ENCODE peak calls at places on chromosome 4, in eight cellular contexts. R is GM13976, U is tibial nerve, W is astrocyte of the spinal cord, G is RWPE1, P is natural killer cell, Q is breast epithelium, T is left lung. B is an unnamed sample.

GRCh38 chr4:156146581-156146980 is 192.9 kb upstream of the CTSO start:
- DNase-seq in R (no peak), U (no peak), W (peak), G (no peak), P (no peak), Q (no peak), T (no peak), B (no peak)

GRCh38 chr4:89256203-89256800 is 51.3 kb downstream of the GPRIN3 start:
- DNase-seq in R (no peak), U (no peak), W (no peak), G (no peak), P (no peak), Q (no peak), T (no peak), B (no peak)

GRCh38 chr4:150385606-150386005 is 196.3 kb upstream of the MAB21L2 start:
- DNase-seq in R (no peak), U (peak), W (peak), G (peak), P (no peak), Q (no peak), T (no peak), B (no peak)

GRCh38 chr4:85761803-85762202 is 286.9 kb downstream of the ARHGAP24 start:
- DNase-seq in R (no peak), U (peak), W (peak), G (no peak), P (no peak), Q (no peak), T (peak), B (no peak)

GRCh38 chr4:15765910-15766703 is 12.0 kb upstream of the CD38 start:
- DNase-seq in R (no peak), U (no peak), W (no peak), G (no peak), P (peak), Q (no peak), T (no peak), B (no peak)

GRCh38 chr4:38424171-38424871 is 239.7 kb upstream of the KLF3 start:
- DNase-seq in R (no peak), U (no peak), W (no peak), G (no peak), P (no peak), Q (no peak), T (no peak), B (no peak)

GRCh38 chr4:57465321-57466056 is 355.3 kb upstream of the IGFBP7 start:
- DNase-seq in R (no peak), U (no peak), W (no peak), G (no peak), P (no peak), Q (no peak), T (no peak), B (no peak)

GRCh38 chr4:38174811-38175210 is 214.6 kb downstream of the PTTG2 start:
- DNase-seq in R (no peak), U (no peak), W (peak), G (no peak), P (no peak), Q (no peak), T (no peak), B (no peak)

GRCh38 chr4:26248647-26249046 is 72.2 kb upstream of the RBPJ start:
- DNase-seq in R (no peak), U (peak), W (peak), G (no peak), P (no peak), Q (no peak), T (no peak), B (no peak)

GRCh38 chr4:118797558-118798142 is 38.3 kb downstream of the SEC24D start:
- DNase-seq in R (no peak), U (no peak), W (peak), G (no peak), P (no peak), Q (no peak), T (no peak), B (no peak)

GRCh38 chr4:99722662-99723061 is 65.0 kb upstream of the C4orf54 start:
- DNase-seq in R (no peak), U (no peak), W (no peak), G (no peak), P (no peak), Q (no peak), T (no peak), B (no peak)

GRCh38 chr4:142645478-142646108 is 200.5 kb downstream of the INPP4B start:
- DNase-seq in R (no peak), U (no peak), W (no peak), G (no peak), P (no peak), Q (no peak), T (no peak), B (no peak)

GRCh38 chr4:33470805-33471204 is 2750.6 kb downstream of the PCDH7 start:
- DNase-seq in R (no peak), U (no peak), W (no peak), G (no peak), P (no peak), Q (no peak), T (no peak), B (no peak)

GRCh38 chr4:134544303-134544761 is 342.7 kb upstream of the PABPC4L start:
- DNase-seq in R (no peak), U (no peak), W (peak), G (no peak), P (no peak), Q (no peak), T (no peak), B (no peak)

GRCh38 chr4:8325284-8325973 is 55.9 kb downstream of the HTRA3 start:
- DNase-seq in R (no peak), U (no peak), W (no peak), G (no peak), P (no peak), Q (peak), T (peak), B (peak)

GRCh38 chr4:17189322-17189721 is 290.9 kb upstream of the LDB2 start:
- DNase-seq in R (no peak), U (peak), W (peak), G (no peak), P (no peak), Q (no peak), T (no peak), B (no peak)

GRCh38 chr4:56247646-56248045 is 139.6 kb downstream of the AASDH start:
- DNase-seq in R (no peak), U (no peak), W (no peak), G (no peak), P (no peak), Q (no peak), T (no peak), B (no peak)

GRCh38 chr4:119873794-119874325 is 192.8 kb downstream of the MAD2L1 start:
- DNase-seq in R (no peak), U (no peak), W (no peak), G (no peak), P (no peak), Q (no peak), T (no peak), B (no peak)

GRCh38 chr4:34362654-34363053 is 1881.7 kb downstream of the ARAP2 start:
- DNase-seq in R (no peak), U (no peak), W (no peak), G (no peak), P (no peak), Q (no peak), T (no peak), B (no peak)

GRCh38 chr4:73648478-73648877 is 28.2 kb upstream of the RASSF6 start:
- DNase-seq in R (no peak), U (no peak), W (no peak), G (no peak), P (no peak), Q (no peak), T (no peak), B (no peak)

GRCh38 chr4:185472063-185472542 is 570 bp upstream of the CCDC110 start:
- DNase-seq in R (no peak), U (no peak), W (peak), G (no peak), P (no peak), Q (no peak), T (no peak), B (no peak)

GRCh38 chr4:176048631-176049030 is 17.0 kb upstream of the WDR17 start:
- DNase-seq in R (no peak), U (no peak), W (no peak), G (no peak), P (no peak), Q (no peak), T (no peak), B (no peak)

GRCh38 chr4:168551945-168552695 is 55.3 kb downstream of the PALLD start:
- DNase-seq in R (no peak), U (no peak), W (no peak), G (no peak), P (no peak), Q (no peak), T (no peak), B (no peak)

GRCh38 chr4:60805500-60806313 is 394.4 kb upstream of the ADGRL3 start:
- DNase-seq in R (peak), U (no peak), W (peak), G (peak), P (no peak), Q (no peak), T (no peak), B (no peak)

GRCh38 chr4:121541696-121542095 is 155.1 kb downstream of the ANXA5 start:
- DNase-seq in R (no peak), U (no peak), W (no peak), G (no peak), P (no peak), Q (no peak), T (no peak), B (no peak)

GRCh38 chr4:172957216-172957615 is 211.4 kb upstream of the GALNT7 start:
- DNase-seq in R (no peak), U (no peak), W (no peak), G (no peak), P (no peak), Q (no peak), T (no peak), B (no peak)

GRCh38 chr4:111954546-111954945 is 190.7 kb upstream of the FAM241A start:
- DNase-seq in R (no peak), U (no peak), W (no peak), G (no peak), P (no peak), Q (no peak), T (no peak), B (no peak)

GRCh38 chr4:2931765-2932560 is 31.2 kb downstream of the NOP14 start:
- DNase-seq in R (peak), U (no peak), W (no peak), G (no peak), P (no peak), Q (peak), T (peak), B (peak)

GRCh38 chr4:2929469-2929868 is 33.7 kb downstream of the NOP14 start:
- DNase-seq in R (no peak), U (no peak), W (no peak), G (no peak), P (no peak), Q (peak), T (peak), B (no peak)

GRCh38 chr4:2930135-2930805 is 32.9 kb downstream of the NOP14 start:
- DNase-seq in R (no peak), U (no peak), W (no peak), G (no peak), P (no peak), Q (peak), T (peak), B (no peak)

GRCh38 chr4:2932561-2932950 is 30.6 kb downstream of the NOP14 start:
- DNase-seq in R (no peak), U (no peak), W (no peak), G (no peak), P (no peak), Q (peak), T (peak), B (no peak)

DNA sequence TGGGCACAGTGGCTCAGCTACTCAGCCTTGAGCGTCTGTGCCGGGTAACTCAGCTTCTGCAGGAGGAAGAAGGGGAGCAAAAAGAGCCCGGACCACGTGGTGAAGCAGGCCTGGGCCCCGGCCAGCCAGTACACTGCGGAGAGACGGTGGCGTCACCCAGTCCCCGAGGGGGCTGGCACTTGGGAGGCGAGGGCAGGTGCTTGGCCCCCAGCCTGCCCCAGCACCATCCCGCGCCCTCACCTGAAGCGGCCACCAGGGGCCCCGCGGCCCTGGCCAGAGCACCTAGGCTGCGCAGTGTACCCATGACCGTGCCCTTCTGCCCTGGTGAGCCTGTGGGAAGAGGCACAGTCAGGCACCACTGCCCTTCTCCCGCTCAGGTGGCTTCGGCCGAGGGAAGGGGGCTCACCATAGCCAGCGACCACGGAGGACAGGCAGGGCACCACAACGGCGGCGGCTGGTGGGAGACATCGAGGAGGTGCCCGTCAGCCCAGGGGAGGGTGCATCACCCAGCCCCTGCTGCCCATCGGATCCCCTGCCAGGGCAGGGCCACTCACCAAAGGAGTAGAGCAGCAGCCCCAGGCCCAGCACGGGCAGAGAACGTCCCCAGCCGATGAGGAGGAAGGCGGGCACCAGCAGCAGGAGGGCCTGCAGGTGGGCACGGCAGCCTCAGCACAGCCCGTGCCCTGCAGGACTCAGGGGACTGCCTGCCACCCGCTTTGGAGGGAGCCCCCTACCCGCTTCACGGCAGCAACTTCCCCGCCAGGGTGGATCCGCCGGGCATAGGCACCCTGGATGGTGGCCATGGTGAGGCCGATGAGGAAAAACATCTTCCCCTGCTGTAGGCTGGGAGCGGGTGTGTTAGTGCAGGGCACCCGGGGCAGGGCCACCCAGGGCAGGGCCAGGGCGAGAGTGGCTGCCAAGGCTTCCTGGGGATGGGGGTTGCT is 32.1 kb downstream of the NOP14 start:
- DNase-seq in R (no peak), U (no peak), W (no peak), G (no peak), P (no peak), Q (peak), T (peak), B (peak)
- TF ChIP-seq CTCF in R (no peak), U (no peak), W (peak), G (no peak), P (no peak), Q (peak), T (peak), B (no peak)

DNA sequence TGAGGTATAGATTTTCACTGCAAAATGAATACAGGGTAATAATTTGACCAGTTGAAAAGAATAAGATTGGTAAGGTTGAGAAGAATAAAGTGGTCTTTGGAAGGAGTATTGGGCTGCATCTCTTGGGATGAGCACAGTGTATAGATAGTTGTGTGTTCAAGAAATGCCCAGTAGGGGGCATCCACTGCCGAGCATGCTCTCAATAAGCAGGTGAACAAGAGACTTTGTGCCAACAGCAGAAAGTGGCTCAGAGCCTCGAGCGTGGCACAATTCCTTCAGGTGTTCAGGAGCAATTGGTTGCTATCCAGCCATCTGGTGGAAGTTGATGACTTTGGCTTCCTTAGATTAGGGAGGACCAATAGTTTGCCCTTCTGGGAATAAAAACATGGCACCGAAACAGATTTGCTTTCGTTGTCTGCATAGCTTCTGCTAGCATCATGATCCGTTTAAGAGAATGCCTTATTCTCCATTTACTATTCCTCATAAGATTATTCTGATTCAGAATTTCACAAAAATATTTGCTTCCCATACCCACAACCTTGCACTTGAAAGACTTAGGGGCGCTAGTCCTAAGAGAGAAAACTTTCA is 258.1 kb upstream of the NEIL3 start:
- DNase-seq in R (peak), U (no peak), W (peak), G (no peak), P (no peak), Q (no peak), T (no peak), B (no peak)
- TF ChIP-seq CTCF in R (peak), U (no peak), W (peak), G (peak), P (no peak), Q (no peak), T (peak), B (peak)

DNA sequence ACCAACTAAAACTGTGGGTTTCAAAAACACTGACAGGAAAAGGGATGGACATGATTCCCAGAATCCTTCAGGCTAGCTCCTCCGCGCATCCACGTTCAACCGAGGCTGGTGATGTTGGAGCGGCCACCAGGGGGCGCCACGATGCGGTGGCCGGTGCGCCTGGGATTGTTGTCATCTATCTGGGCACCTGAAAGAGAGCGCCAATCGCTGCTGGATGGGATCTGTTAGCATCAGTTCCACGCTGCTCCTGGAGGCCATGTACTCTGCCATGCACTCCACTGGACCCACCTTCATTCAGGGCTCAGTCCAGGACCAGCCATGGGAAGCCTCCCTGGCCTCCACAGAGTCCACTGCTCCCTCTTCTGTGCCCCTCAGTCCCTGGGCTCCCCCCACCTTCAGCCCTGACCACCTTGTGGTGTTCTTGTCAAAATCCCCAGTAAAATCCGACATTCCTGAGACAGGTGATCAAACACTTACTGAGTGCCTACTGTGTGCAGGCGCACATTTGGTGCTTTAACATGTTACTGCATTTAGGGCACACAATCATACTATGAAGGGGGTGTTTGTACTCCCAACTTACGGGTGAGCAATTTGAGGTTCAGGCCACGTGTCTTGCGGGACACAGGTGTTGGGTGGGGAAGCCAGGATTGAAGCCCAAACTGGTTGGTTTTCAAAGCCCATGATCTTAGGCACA is 71.1 kb downstream of the CRMP1 start:
- DNase-seq in R (no peak), U (no peak), W (no peak), G (no peak), P (no peak), Q (no peak), T (no peak), B (no peak)
- TF ChIP-seq CTCF in R (peak), U (peak), W (peak), G (peak), P (peak), Q (no peak), T (peak), B (peak)

GRCh38 chr4:84167579-84167978 is 331.5 kb downstream of the NKX6-1 start:
- DNase-seq in R (no peak), U (no peak), W (no peak), G (no peak), P (no peak), Q (no peak), T (no peak), B (no peak)
- TF ChIP-seq CTCF in R (no peak), U (no peak), W (peak), G (no peak), P (no peak), Q (no peak), T (no peak), B (no peak)

DNA sequence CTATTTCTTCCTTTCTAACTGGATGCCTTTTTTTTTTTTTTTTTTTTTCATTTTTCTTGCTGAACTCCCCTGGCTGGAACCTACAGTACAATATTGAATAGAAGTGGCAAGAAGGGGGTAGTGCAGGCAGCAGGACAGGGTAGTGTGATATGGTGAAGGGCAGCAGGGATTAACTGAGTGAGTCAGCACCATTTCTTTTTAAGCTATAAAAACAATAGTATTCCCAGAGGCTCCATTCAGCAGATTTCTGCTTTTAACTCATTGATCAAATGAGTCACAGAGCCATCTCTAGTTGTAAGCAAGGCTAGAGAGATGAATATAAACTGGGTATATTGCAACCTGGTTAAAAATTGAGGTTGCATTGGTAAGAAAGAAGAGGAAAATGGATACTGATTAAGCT is 53.6 kb upstream of the SETD7 start:
- DNase-seq in R (no peak), U (no peak), W (peak), G (no peak), P (no peak), Q (no peak), T (no peak), B (no peak)
- TF ChIP-seq CTCF in R (no peak), U (no peak), W (no peak), G (no peak), P (no peak), Q (no peak), T (no peak), B (no peak)

GRCh38 chr4:87053802-87054767 is 119.3 kb downstream of the AFF1 start:
- DNase-seq in R (no peak), U (no peak), W (no peak), G (no peak), P (no peak), Q (no peak), T (no peak), B (no peak)
- TF ChIP-seq CTCF in R (no peak), U (no peak), W (no peak), G (no peak), P (no peak), Q (no peak), T (no peak), B (peak)

GRCh38 chr4:87863486-87863885 is 30.7 kb downstream of the MEPE start:
- DNase-seq in R (no peak), U (no peak), W (no peak), G (no peak), P (no peak), Q (no peak), T (no peak), B (no peak)
- TF ChIP-seq CTCF in R (no peak), U (no peak), W (peak), G (no peak), P (no peak), Q (no peak), T (no peak), B (no peak)

GRCh38 chr4:77432702-77433101 is 172.9 kb upstream of the CXCL13 start:
- DNase-seq in R (no peak), U (no peak), W (no peak), G (no peak), P (no peak), Q (no peak), T (no peak), B (no peak)
- TF ChIP-seq CTCF in R (no peak), U (no peak), W (no peak), G (no peak), P (no peak), Q (no peak), T (no peak), B (no peak)

B was measured in mesothelial cell of epicardium.